ENCODE peak calls at places on chromosomes 13 and 19, in nine cellular contexts. M is stomach, Z is transverse colon, Q is HCT116, P is endothelial cell of umbilical vein, V is GM23338, L is sigmoid colon, J is GM12878, B is SK-N-SH. Y is an unnamed sample.

GRCh38 chr13:111516712-111517640 is 196.5 kb downstream of the TEX29 start:
- DNase-seq in M (no peak), Z (no peak), Q (no peak), P (no peak), V (no peak), L (no peak), J (no peak), B (no peak), Y (no peak)

GRCh38 chr13:46296920-46297319 is 85.2 kb downstream of the LRRC63 start:
- DNase-seq in M (no peak), Z (no peak), Q (peak; percentile 19), P (peak; percentile 66), V (no peak), L (no peak), J (no peak), B (no peak), Y (no peak)

GRCh38 chr19:7861619-7862412 is 12.4 kb downstream of the PRR36 start:
- DNase-seq in M (no peak), Z (no peak), Q (no peak), P (no peak), V (peak; percentile 80), L (no peak), J (no peak), B (no peak), Y (no peak)

GRCh38 chr19:4870025-4870700 is 2.7 kb upstream of the PLIN3 start:
- DNase-seq in M (peak; percentile 42), Z (peak; percentile 65), Q (peak; percentile 95), P (peak; percentile 59), V (peak; percentile 37), L (no peak), J (no peak), B (no peak), Y (no peak)

GRCh38 chr13:22114630-22115311 is 443.9 kb downstream of the FGF9 start:
- DNase-seq in M (no peak), Z (no peak), Q (no peak), P (no peak), V (no peak), L (no peak), J (peak; percentile 99), B (no peak), Y (no peak)

GRCh38 chr13:25980255-25980654 is 71.6 kb downstream of the SHISA2 start:
- DNase-seq in M (no peak), Z (no peak), Q (peak; percentile 18), P (peak; percentile 54), V (peak; percentile 92), L (no peak), J (no peak), B (peak; percentile 40), Y (no peak)

GRCh38 chr13:30409911-30410704 is 12.2 kb upstream of the UBE2L5 start:
- DNase-seq in M (no peak), Z (no peak), Q (no peak), P (no peak), V (no peak), L (peak; percentile 83), J (no peak), B (no peak), Y (no peak)

GRCh38 chr19:53989600-53990533 is 1.6 kb upstream of the CACNG6 start:
- DNase-seq in M (no peak), Z (no peak), Q (no peak), P (peak; percentile 77), V (peak; percentile 18), L (no peak), J (no peak), B (no peak), Y (no peak)

GRCh38 chr19:35331551-35332214 is 2.7 kb downstream of the CD22 start:
- DNase-seq in M (no peak), Z (no peak), Q (no peak), P (no peak), V (no peak), L (no peak), J (no peak), B (no peak), Y (no peak)

GRCh38 chr19:35332817-35333216 is 3.8 kb downstream of the CD22 start:
- DNase-seq in M (no peak), Z (no peak), Q (no peak), P (no peak), V (peak; percentile 12), L (no peak), J (no peak), B (no peak), Y (no peak)

GRCh38 chr19:35329323-35329722 is 336 bp downstream of the CD22 start:
- DNase-seq in M (no peak), Z (no peak), Q (no peak), P (no peak), V (no peak), L (no peak), J (no peak), B (no peak), Y (no peak)

GRCh38 chr19:35328851-35329285 is at the start of gene CD22:
- DNase-seq in M (no peak), Z (no peak), Q (no peak), P (no peak), V (no peak), L (no peak), J (peak; percentile 62), B (no peak), Y (no peak)

GRCh38 chr19:35330475-35330874 is 1.5 kb downstream of the CD22 start:
- DNase-seq in M (no peak), Z (peak; percentile 26), Q (no peak), P (no peak), V (no peak), L (no peak), J (peak; percentile 93), B (no peak), Y (no peak)
- TF ChIP-seq POLR2AphosphoS5 in M (no peak), Z (no peak), Q (no peak), P (no peak), V (no peak), L (no peak), J (peak; percentile 42), B (no peak), Y (no peak)

GRCh38 chr13:75762967-75763366 is 126.8 kb downstream of the LMO7 start:
- DNase-seq in M (no peak), Z (no peak), Q (no peak), P (peak; percentile 13), V (no peak), L (no peak), J (peak; percentile 24), B (no peak), Y (no peak)

GRCh38 chr13:75759531-75759930 is 123.4 kb downstream of the LMO7 start:
- DNase-seq in M (no peak), Z (no peak), Q (no peak), P (no peak), V (no peak), L (no peak), J (no peak), B (no peak), Y (no peak)

GRCh38 chr13:75762066-75762937 is 126.2 kb downstream of the LMO7 start:
- DNase-seq in M (peak; percentile 26), Z (no peak), Q (no peak), P (peak; percentile 76), V (no peak), L (no peak), J (peak; percentile 84), B (no peak), Y (no peak)

GRCh38 chr13:75760182-75760981 is 124.3 kb downstream of the LMO7 start:
- DNase-seq in M (peak; percentile 85), Z (peak; percentile 79), Q (peak; percentile 37), P (peak; percentile 54), V (no peak), L (no peak), J (no peak), B (no peak), Y (no peak)

DNA sequence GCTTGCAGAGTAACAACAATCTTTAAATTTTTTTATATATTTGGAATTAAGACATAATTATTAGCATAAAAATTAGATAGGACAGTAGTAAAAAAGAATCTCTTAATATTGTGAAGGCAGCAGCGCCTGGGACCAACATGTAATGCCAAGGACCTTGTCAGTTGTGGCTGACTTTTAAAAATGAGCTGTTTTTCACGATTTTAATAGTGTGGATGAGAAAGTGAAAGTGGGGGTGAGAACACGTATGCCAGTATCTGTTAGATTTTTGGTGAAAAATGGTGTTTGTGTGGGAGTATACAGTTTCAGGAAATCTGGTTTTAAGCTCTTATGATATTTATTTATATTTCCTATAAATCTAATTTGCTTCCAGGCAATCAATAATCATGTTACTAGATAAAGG is 125.2 kb downstream of the LMO7 start:
- DNase-seq in M (no peak), Z (no peak), Q (no peak), P (no peak), V (no peak), L (no peak), J (peak; percentile 25), B (no peak), Y (no peak)
- H3K4me3 ChIP-seq in M (peak overlapping the region; percentile 24), Z (peak overlapping the region; percentile 45), Q (no peak overlapping the region), P (peak overlapping the region; percentile 60), V (no peak overlapping the region), L (no peak overlapping the region), J (no peak overlapping the region), B (no peak overlapping the region), Y (peak overlapping the region; percentile 29)

GRCh38 chr19:55116232-55117062 is 990 bp downstream of the PPP1R12C start:
- DNase-seq in M (peak; percentile 43), Z (peak; percentile 69), Q (no peak), P (peak; percentile 31), V (peak; percentile 63), L (peak; percentile 92), J (no peak), B (peak; percentile 86), Y (no peak)
- TF ChIP-seq POLR2AphosphoS5 in M (peak; percentile 50), Z (peak; percentile 59), Q (no peak), P (peak; percentile 30), V (no peak), L (peak; percentile 83), J (no peak), B (peak; percentile 43), Y (peak; percentile 45)

GRCh38 chr19:14565765-14566711 is 5.8 kb downstream of the NDUFB7 start:
- DNase-seq in M (no peak), Z (no peak), Q (no peak), P (no peak), V (no peak), L (no peak), J (no peak), B (peak; percentile 23), Y (no peak)

GRCh38 chr19:14565298-14565679 is 6.6 kb downstream of the NDUFB7 start:
- DNase-seq in M (no peak), Z (no peak), Q (no peak), P (no peak), V (no peak), L (no peak), J (no peak), B (peak; percentile 15), Y (no peak)

GRCh38 chr19:14562660-14563589 is 8.9 kb downstream of the NDUFB7 start:
- DNase-seq in M (no peak), Z (no peak), Q (no peak), P (no peak), V (peak; percentile 70), L (no peak), J (no peak), B (peak; percentile 22), Y (no peak)

GRCh38 chr19:14563590-14563926 is 8.3 kb downstream of the NDUFB7 start:
- DNase-seq in M (no peak), Z (no peak), Q (no peak), P (no peak), V (no peak), L (no peak), J (no peak), B (no peak), Y (no peak)

DNA sequence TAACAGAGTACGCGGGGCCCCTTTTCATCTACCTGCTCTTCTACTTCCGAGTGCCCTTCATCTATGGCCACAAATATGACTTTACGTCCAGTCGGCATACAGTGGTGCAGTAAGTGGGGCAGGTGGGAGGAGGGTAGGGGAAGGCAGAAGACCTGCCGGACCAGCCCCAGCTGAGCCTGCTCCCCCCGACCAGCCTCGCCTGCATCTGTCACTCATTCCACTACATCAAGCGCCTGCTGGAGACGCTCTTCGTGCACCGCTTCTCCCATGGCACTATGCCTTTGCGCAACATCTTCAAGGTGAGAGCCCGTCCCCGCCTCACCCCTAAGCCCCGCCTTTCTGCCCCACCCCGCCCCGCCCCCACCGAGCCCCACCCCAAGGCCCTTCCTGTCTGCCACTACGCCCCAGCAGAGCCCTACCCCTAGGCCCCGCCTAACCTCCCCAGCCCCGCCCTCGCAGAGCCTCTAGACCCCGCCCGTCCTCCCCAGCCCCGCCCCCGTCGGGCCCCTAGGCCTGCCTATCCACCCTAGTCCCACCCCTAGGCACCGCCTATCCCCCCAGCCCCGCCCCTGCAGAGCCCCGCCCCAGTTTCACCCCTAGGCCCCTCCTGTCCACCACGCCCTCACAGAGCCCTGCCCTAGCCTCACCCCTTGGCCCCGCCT is 7.7 kb downstream of the NDUFB7 start:
- DNase-seq in M (no peak), Z (no peak), Q (peak; percentile 68), P (no peak), V (peak; percentile 94), L (no peak), J (no peak), B (peak; percentile 88), Y (no peak)
- H3K4me3 ChIP-seq in M (no peak overlapping the region), Z (no peak overlapping the region), Q (no peak overlapping the region), P (no peak overlapping the region), V (no peak overlapping the region), L (no peak overlapping the region), J (no peak overlapping the region), B (no peak overlapping the region), Y (no peak overlapping the region)